ENCODE peak calls at places on chromosomes 1 and 21, in five cellular contexts. One of them, this sample, is unnamed.

GRCh38 chr1:24228312-24228711 is 41.2 kb upstream of the IFNLR1 start:
- DNase-seq in Peyer's patch: no peak
- DNase-seq in brain pericyte: no peak
- DNase-seq in GM20000: no peak
- DNase-seq in AG04450: no peak
- DNase-seq in this sample: no peak

GRCh38 chr1:172394167-172394751 is 26.2 kb upstream of the C1orf105 start:
- DNase-seq in brain pericyte: no peak
- DNase-seq in Peyer's patch: peak
- DNase-seq in GM20000: peak
- DNase-seq in AG04450: no peak
- DNase-seq in this sample: no peak

GRCh38 chr1:164064501-164064900 is 494.5 kb upstream of the PBX1 start:
- DNase-seq in GM20000: no peak
- DNase-seq in brain pericyte: no peak
- DNase-seq in AG04450: no peak
- DNase-seq in Peyer's patch: no peak
- DNase-seq in this sample: no peak

GRCh38 chr1:164806531-164806930 is 247.5 kb downstream of the PBX1 start:
- DNase-seq in AG04450: no peak
- DNase-seq in GM20000: no peak
- DNase-seq in brain pericyte: no peak
- DNase-seq in Peyer's patch: no peak
- DNase-seq in this sample: no peak

GRCh38 chr21:45505416-45506021 is 36.7 kb downstream of the SLC19A1 start:
- DNase-seq in AG04450: no peak
- DNase-seq in Peyer's patch: no peak
- DNase-seq in GM20000: no peak
- DNase-seq in brain pericyte: no peak
- DNase-seq in this sample: no peak

GRCh38 chr1:203580733-203581132 is 45.9 kb upstream of the ATP2B4 start:
- DNase-seq in brain pericyte: no peak
- DNase-seq in AG04450: no peak
- DNase-seq in GM20000: no peak
- DNase-seq in Peyer's patch: no peak
- DNase-seq in this sample: no peak

GRCh38 chr21:27047331-27048314 is 80.7 kb upstream of the ADAMTS5 start:
- DNase-seq in Peyer's patch: no peak
- DNase-seq in brain pericyte: no peak
- DNase-seq in AG04450: no peak
- DNase-seq in GM20000: no peak
- DNase-seq in this sample: no peak

GRCh38 chr1:155085504-155086181 is 7.0 kb downstream of the EFNA3 start:
- DNase-seq in brain pericyte: no peak
- DNase-seq in Peyer's patch: peak
- DNase-seq in GM20000: peak
- DNase-seq in AG04450: no peak
- DNase-seq in this sample: no peak